ENCODE peak calls at places on chromosome 17, in six cellular contexts. J, N, S, D, T and Z are unnamed samples.

GRCh38 chr17:61325382-61326073 is 74.1 kb upstream of the TBX2 start:
- DNase-seq in J (no peak), S (no peak), T (no peak), N (no peak), D (no peak), Z (no peak)

GRCh38 chr17:78237403-78238012 is 6.1 kb downstream of the TMEM235 start:
- DNase-seq in D (peak), T (no peak), S (no peak), N (no peak), J (no peak), Z (no peak)

GRCh38 chr17:869067-869466 is 86.9 kb downstream of the MRM3 start:
- DNase-seq in J (no peak), T (no peak), N (no peak), S (no peak), D (no peak), Z (no peak)

GRCh38 chr17:17538417-17539391 is 42.5 kb upstream of the RASD1 start:
- DNase-seq in T (no peak), S (peak), D (peak), J (no peak), N (no peak), Z (no peak)

GRCh38 chr17:57921342-57921741 is 33.9 kb downstream of the CUEDC1 start:
- DNase-seq in S (no peak), N (no peak), D (no peak), T (no peak), J (no peak), Z (no peak)

GRCh38 chr17:77622627-77623026 is 335.9 kb upstream of the TNRC6C start:
- DNase-seq in N (no peak), S (no peak), J (no peak), D (no peak), T (no peak), Z (no peak)

GRCh38 chr17:80122026-80122575 is 20.7 kb downstream of the GAA start:
- DNase-seq in D (no peak), N (no peak), S (no peak), J (no peak), T (no peak), Z (no peak)

GRCh38 chr17:77690271-77691161 is 268.0 kb upstream of the TNRC6C start:
- DNase-seq in N (no peak), D (no peak), S (no peak), T (no peak), J (no peak), Z (no peak)

GRCh38 chr17:17827826-17828621 is 8.8 kb downstream of the SREBF1 start:
- DNase-seq in J (no peak), N (no peak), D (no peak), S (no peak), T (no peak), Z (no peak)

GRCh38 chr17:42835732-42836131 is 2.5 kb downstream of the PSME3 start:
- DNase-seq in N (no peak), T (no peak), D (no peak), J (no peak), S (no peak), Z (no peak)
- TF ChIP-seq POLR2AphosphoS5 in N (no peak), T (no peak), D (no peak), J (no peak), S (no peak), Z (no peak)

DNA sequence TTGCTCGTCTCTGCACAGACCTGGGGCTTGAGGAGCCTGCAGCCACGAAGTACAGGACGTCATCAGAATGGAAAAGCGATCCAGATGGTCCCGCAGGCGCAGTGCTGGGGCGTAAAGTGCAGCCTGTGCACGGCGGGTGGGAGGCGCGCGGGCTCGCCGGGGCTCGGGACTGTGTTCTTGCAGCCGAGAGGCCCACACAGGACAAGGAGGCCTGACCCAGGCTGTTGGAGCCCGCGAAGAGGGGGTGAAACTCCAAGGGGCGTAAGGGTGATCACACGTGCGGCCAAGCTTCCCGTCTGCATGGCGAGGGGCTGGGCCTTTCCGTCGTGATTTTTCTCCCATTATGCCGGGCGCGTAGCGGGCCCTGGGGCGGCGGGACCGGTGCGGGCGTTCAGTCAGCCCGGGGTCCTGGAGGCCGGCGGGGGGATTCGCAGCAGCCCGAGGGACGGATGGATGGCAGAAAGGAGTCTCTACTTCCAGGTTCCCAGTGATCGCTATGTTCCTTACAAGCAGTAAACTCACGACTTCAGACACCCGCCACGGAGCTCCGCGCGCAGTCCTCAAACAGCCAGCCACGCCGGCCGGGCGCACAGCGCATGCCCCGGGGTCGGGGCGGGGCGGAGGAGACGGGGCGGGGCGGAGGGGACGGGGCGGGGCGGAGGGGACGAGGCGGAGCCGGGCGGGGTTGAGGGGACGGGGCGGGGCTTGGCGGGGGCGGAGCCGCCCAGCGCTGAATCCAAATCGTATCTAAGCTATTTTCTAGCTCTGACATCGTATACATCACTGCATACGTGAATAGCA is 141.0 kb upstream of the KCNJ18 start:
- DNase-seq in D (peak), S (peak), T (peak), J (peak), N (no peak), Z (peak)
- TF ChIP-seq POLR2AphosphoS5 in D (peak), S (no peak), T (peak), J (peak), N (no peak), Z (peak)

GRCh38 chr17:10172241-10172741 is 26.1 kb downstream of the GAS7 start:
- DNase-seq in T (no peak), D (no peak), S (no peak), N (no peak), J (no peak), Z (no peak)
- TF ChIP-seq POLR2AphosphoS5 in T (no peak), D (no peak), S (no peak), N (no peak), J (no peak), Z (no peak)

GRCh38 chr17:45338996-45339535 is 22.2 kb upstream of the MAP3K14 start:
- DNase-seq in D (no peak), J (no peak), S (no peak), T (peak), N (no peak), Z (no peak)

GRCh38 chr17:45339646-45340605 is 23.1 kb upstream of the MAP3K14 start:
- DNase-seq in D (no peak), J (no peak), N (no peak), T (peak), S (no peak), Z (no peak)

GRCh38 chr17:45342306-45342705 is 25.5 kb upstream of the MAP3K14 start:
- DNase-seq in N (no peak), T (peak), J (no peak), S (no peak), D (no peak), Z (no peak)

GRCh38 chr17:45342871-45343526 is 26.2 kb upstream of the MAP3K14 start:
- DNase-seq in J (no peak), N (no peak), S (no peak), D (no peak), T (peak), Z (no peak)

DNA sequence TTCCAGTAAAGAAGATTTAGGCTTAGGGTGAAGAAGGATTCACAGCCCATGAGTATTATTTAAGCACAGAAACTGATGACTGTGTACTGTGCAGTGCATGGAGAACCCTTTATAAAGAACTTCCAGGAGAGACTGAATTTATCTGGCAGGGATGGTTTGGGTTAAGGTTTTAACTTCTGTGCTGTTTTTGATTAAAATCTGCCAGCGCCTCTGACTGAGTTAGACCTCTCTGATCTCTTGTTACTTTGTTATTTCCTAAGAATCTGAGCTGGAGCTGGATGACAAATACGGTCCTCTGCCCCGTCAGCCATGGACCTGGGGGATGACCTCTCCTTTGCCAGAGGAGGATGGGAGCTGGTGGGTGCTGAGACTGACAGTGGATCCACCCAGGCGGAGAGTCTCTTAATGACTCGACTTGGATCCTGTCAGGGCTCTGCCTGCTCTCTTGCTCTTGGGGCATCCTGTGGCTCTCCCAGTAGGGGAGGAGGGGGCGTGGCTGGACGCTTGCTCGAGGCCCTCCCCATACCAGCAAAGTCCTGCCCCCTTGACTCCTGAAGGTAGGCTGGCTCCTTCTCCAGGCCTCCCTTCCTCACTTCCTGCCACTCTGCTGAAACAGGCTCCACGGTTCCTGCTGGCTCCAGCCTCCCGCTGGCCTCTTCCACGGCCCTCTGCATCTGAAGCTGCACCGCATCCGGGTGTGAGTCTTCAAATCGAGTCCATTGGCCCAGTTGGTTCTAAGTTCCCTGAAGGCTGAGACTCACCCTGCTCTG is 24.8 kb upstream of the MAP3K14 start:
- DNase-seq in T (peak), S (peak), N (no peak), J (peak), D (no peak), Z (no peak)
- TF ChIP-seq POLR2AphosphoS5 in T (no peak), S (no peak), N (no peak), J (peak), D (no peak), Z (no peak)

GRCh38 chr17:29617125-29617480 is 5.6 kb downstream of the CORO6 start:
- DNase-seq in T (peak), D (peak), J (peak), S (peak), N (no peak), Z (peak)
- TF ChIP-seq POLR2AphosphoS5 in T (no peak), D (peak), J (peak), S (no peak), N (no peak), Z (peak)

GRCh38 chr17:42325026-42325425 is 36.7 kb downstream of the STAT5A start:
- DNase-seq in D (peak), T (no peak), J (peak), N (no peak), S (no peak), Z (no peak)
- TF ChIP-seq POLR2AphosphoS5 in D (peak), T (no peak), J (peak), N (no peak), S (no peak), Z (no peak)

DNA sequence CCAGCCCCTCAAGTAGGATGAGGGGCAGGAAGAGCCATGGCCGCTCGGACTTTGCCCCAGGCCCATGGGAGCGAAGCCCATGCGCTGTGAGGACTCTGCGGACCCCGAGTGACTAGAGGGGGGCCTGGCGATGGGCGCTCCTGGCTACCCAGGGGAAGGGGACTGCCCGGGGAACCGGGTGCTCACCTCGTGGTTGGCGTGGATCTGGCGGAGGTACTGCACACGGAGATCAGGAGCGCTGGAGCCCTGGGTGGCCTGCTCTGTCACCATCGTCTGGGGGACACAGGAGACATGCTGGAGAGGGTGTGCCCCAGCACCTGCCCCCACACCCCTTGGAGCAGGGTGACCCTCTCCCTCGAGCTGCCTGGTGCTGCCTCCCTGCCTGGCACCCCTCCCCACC is 11.0 kb downstream of the FAAP100 start:
- DNase-seq in J (no peak), D (no peak), N (no peak), S (no peak), T (no peak), Z (no peak)
- TF ChIP-seq POLR2AphosphoS5 in J (no peak), D (no peak), N (no peak), S (no peak), T (no peak), Z (no peak)